ENCODE peak calls at places on chromosomes 13 and 19, in six cellular contexts. One of them, this sample, is unnamed.

GRCh38 chr13:25415196-25415595 is 43.4 kb downstream of the ATP8A2 start:
- DNase-seq in activated CD4-positive, CD25-positive, alpha-beta regulatory T cell treated with anti-CD3 and anti-CD28 coated beads, Interleukin-2, amount 50 U/mL, for 72 hours: no peak
- DNase-seq in stimulated activated CD4-positive, alpha-beta T cell treated with anti-CD3 and anti-CD28 coated beads, Interleukin-1b, Interleukin-23, amount 100 ng/mL, for 4 hours: no peak
- DNase-seq in left colon: no peak
- DNase-seq in iris pigment epithelial cell: no peak
- DNase-seq in astrocyte of the spinal cord: no peak
- DNase-seq in this sample: no peak

GRCh38 chr19:7862413-7862951 is 11.7 kb downstream of the PRR36 start:
- DNase-seq in stimulated activated CD4-positive, alpha-beta T cell treated with anti-CD3 and anti-CD28 coated beads, Interleukin-1b, Interleukin-23, amount 100 ng/mL, for 4 hours: peak
- DNase-seq in iris pigment epithelial cell: peak
- DNase-seq in left colon: peak
- DNase-seq in activated CD4-positive, CD25-positive, alpha-beta regulatory T cell treated with anti-CD3 and anti-CD28 coated beads, Interleukin-2, amount 50 U/mL, for 72 hours: peak
- DNase-seq in astrocyte of the spinal cord: peak
- DNase-seq in this sample: peak

GRCh38 chr13:32060319-32060924 is 28.8 kb downstream of the FRY start:
- DNase-seq in activated CD4-positive, CD25-positive, alpha-beta regulatory T cell treated with anti-CD3 and anti-CD28 coated beads, Interleukin-2, amount 50 U/mL, for 72 hours: no peak
- DNase-seq in astrocyte of the spinal cord: no peak
- DNase-seq in stimulated activated CD4-positive, alpha-beta T cell treated with anti-CD3 and anti-CD28 coated beads, Interleukin-1b, Interleukin-23, amount 100 ng/mL, for 4 hours: no peak
- DNase-seq in iris pigment epithelial cell: no peak
- DNase-seq in left colon: no peak
- DNase-seq in this sample: no peak

GRCh38 chr19:41309225-41310030 is 544 bp upstream of the CCDC97 start:
- DNase-seq in activated CD4-positive, CD25-positive, alpha-beta regulatory T cell treated with anti-CD3 and anti-CD28 coated beads, Interleukin-2, amount 50 U/mL, for 72 hours: no peak
- DNase-seq in left colon: no peak
- DNase-seq in iris pigment epithelial cell: no peak
- DNase-seq in astrocyte of the spinal cord: peak
- DNase-seq in stimulated activated CD4-positive, alpha-beta T cell treated with anti-CD3 and anti-CD28 coated beads, Interleukin-1b, Interleukin-23, amount 100 ng/mL, for 4 hours: no peak
- DNase-seq in this sample: no peak

GRCh38 chr13:45718992-45719391 is 16.9 kb downstream of the CBY2 start:
- DNase-seq in stimulated activated CD4-positive, alpha-beta T cell treated with anti-CD3 and anti-CD28 coated beads, Interleukin-1b, Interleukin-23, amount 100 ng/mL, for 4 hours: no peak
- DNase-seq in astrocyte of the spinal cord: peak
- DNase-seq in activated CD4-positive, CD25-positive, alpha-beta regulatory T cell treated with anti-CD3 and anti-CD28 coated beads, Interleukin-2, amount 50 U/mL, for 72 hours: no peak
- DNase-seq in left colon: no peak
- DNase-seq in iris pigment epithelial cell: no peak
- DNase-seq in this sample: no peak

GRCh38 chr19:19559942-19560341 is 21.9 kb downstream of the CILP2 start:
- DNase-seq in astrocyte of the spinal cord: no peak
- DNase-seq in iris pigment epithelial cell: no peak
- DNase-seq in activated CD4-positive, CD25-positive, alpha-beta regulatory T cell treated with anti-CD3 and anti-CD28 coated beads, Interleukin-2, amount 50 U/mL, for 72 hours: no peak
- DNase-seq in stimulated activated CD4-positive, alpha-beta T cell treated with anti-CD3 and anti-CD28 coated beads, Interleukin-1b, Interleukin-23, amount 100 ng/mL, for 4 hours: no peak
- DNase-seq in left colon: no peak
- DNase-seq in this sample: no peak

GRCh38 chr19:29851769-29852521 is 40.2 kb downstream of the CCNE1 start:
- DNase-seq in astrocyte of the spinal cord: no peak
- DNase-seq in stimulated activated CD4-positive, alpha-beta T cell treated with anti-CD3 and anti-CD28 coated beads, Interleukin-1b, Interleukin-23, amount 100 ng/mL, for 4 hours: no peak
- DNase-seq in activated CD4-positive, CD25-positive, alpha-beta regulatory T cell treated with anti-CD3 and anti-CD28 coated beads, Interleukin-2, amount 50 U/mL, for 72 hours: no peak
- DNase-seq in iris pigment epithelial cell: no peak
- DNase-seq in left colon: no peak
- DNase-seq in this sample: no peak

GRCh38 chr13:30113983-30114491 is 193.3 kb downstream of the KATNAL1 start:
- DNase-seq in activated CD4-positive, CD25-positive, alpha-beta regulatory T cell treated with anti-CD3 and anti-CD28 coated beads, Interleukin-2, amount 50 U/mL, for 72 hours: no peak
- DNase-seq in astrocyte of the spinal cord: no peak
- DNase-seq in stimulated activated CD4-positive, alpha-beta T cell treated with anti-CD3 and anti-CD28 coated beads, Interleukin-1b, Interleukin-23, amount 100 ng/mL, for 4 hours: no peak
- DNase-seq in iris pigment epithelial cell: no peak
- DNase-seq in left colon: peak
- DNase-seq in this sample: no peak

GRCh38 chr19:29290853-29291252 is 77.9 kb upstream of the UQCRFS1 start:
- DNase-seq in left colon: no peak
- DNase-seq in activated CD4-positive, CD25-positive, alpha-beta regulatory T cell treated with anti-CD3 and anti-CD28 coated beads, Interleukin-2, amount 50 U/mL, for 72 hours: no peak
- DNase-seq in iris pigment epithelial cell: no peak
- DNase-seq in astrocyte of the spinal cord: no peak
- DNase-seq in stimulated activated CD4-positive, alpha-beta T cell treated with anti-CD3 and anti-CD28 coated beads, Interleukin-1b, Interleukin-23, amount 100 ng/mL, for 4 hours: no peak
- DNase-seq in this sample: no peak

GRCh38 chr13:51815848-51816247 is 11.9 kb upstream of the DHRS12 start:
- DNase-seq in astrocyte of the spinal cord: no peak
- DNase-seq in stimulated activated CD4-positive, alpha-beta T cell treated with anti-CD3 and anti-CD28 coated beads, Interleukin-1b, Interleukin-23, amount 100 ng/mL, for 4 hours: no peak
- DNase-seq in activated CD4-positive, CD25-positive, alpha-beta regulatory T cell treated with anti-CD3 and anti-CD28 coated beads, Interleukin-2, amount 50 U/mL, for 72 hours: no peak
- DNase-seq in iris pigment epithelial cell: no peak
- DNase-seq in left colon: peak
- DNase-seq in this sample: no peak

GRCh38 chr19:35780717-35781116 is 5.4 kb downstream of the ARHGAP33 start:
- DNase-seq in iris pigment epithelial cell: no peak
- DNase-seq in activated CD4-positive, CD25-positive, alpha-beta regulatory T cell treated with anti-CD3 and anti-CD28 coated beads, Interleukin-2, amount 50 U/mL, for 72 hours: no peak
- DNase-seq in astrocyte of the spinal cord: no peak
- DNase-seq in left colon: no peak
- DNase-seq in stimulated activated CD4-positive, alpha-beta T cell treated with anti-CD3 and anti-CD28 coated beads, Interleukin-1b, Interleukin-23, amount 100 ng/mL, for 4 hours: no peak
- DNase-seq in this sample: no peak

GRCh38 chr19:1590641-1591397 is 1.8 kb downstream of the MBD3 start:
- DNase-seq in stimulated activated CD4-positive, alpha-beta T cell treated with anti-CD3 and anti-CD28 coated beads, Interleukin-1b, Interleukin-23, amount 100 ng/mL, for 4 hours: no peak
- DNase-seq in iris pigment epithelial cell: no peak
- DNase-seq in activated CD4-positive, CD25-positive, alpha-beta regulatory T cell treated with anti-CD3 and anti-CD28 coated beads, Interleukin-2, amount 50 U/mL, for 72 hours: no peak
- DNase-seq in left colon: no peak
- DNase-seq in astrocyte of the spinal cord: peak
- DNase-seq in this sample: no peak

GRCh38 chr19:45677351-45678230 is 9.6 kb downstream of the GIPR start:
- DNase-seq in stimulated activated CD4-positive, alpha-beta T cell treated with anti-CD3 and anti-CD28 coated beads, Interleukin-1b, Interleukin-23, amount 100 ng/mL, for 4 hours: peak
- DNase-seq in activated CD4-positive, CD25-positive, alpha-beta regulatory T cell treated with anti-CD3 and anti-CD28 coated beads, Interleukin-2, amount 50 U/mL, for 72 hours: peak
- DNase-seq in left colon: peak
- DNase-seq in astrocyte of the spinal cord: peak
- DNase-seq in iris pigment epithelial cell: peak
- DNase-seq in this sample: peak

GRCh38 chr13:102726430-102726829 is 31.6 kb upstream of the METTL21C start:
- DNase-seq in activated CD4-positive, CD25-positive, alpha-beta regulatory T cell treated with anti-CD3 and anti-CD28 coated beads, Interleukin-2, amount 50 U/mL, for 72 hours: no peak
- DNase-seq in astrocyte of the spinal cord: peak
- DNase-seq in iris pigment epithelial cell: no peak
- DNase-seq in left colon: no peak
- DNase-seq in stimulated activated CD4-positive, alpha-beta T cell treated with anti-CD3 and anti-CD28 coated beads, Interleukin-1b, Interleukin-23, amount 100 ng/mL, for 4 hours: no peak
- DNase-seq in this sample: no peak

GRCh38 chr19:40976724-40977123 is 14.4 kb upstream of the CYP2B6 start:
- DNase-seq in activated CD4-positive, CD25-positive, alpha-beta regulatory T cell treated with anti-CD3 and anti-CD28 coated beads, Interleukin-2, amount 50 U/mL, for 72 hours: no peak
- DNase-seq in astrocyte of the spinal cord: no peak
- DNase-seq in left colon: no peak
- DNase-seq in iris pigment epithelial cell: no peak
- DNase-seq in stimulated activated CD4-positive, alpha-beta T cell treated with anti-CD3 and anti-CD28 coated beads, Interleukin-1b, Interleukin-23, amount 100 ng/mL, for 4 hours: no peak
- DNase-seq in this sample: no peak

GRCh38 chr19:35126624-35126959 is 8.3 kb downstream of the LGI4 start:
- DNase-seq in left colon: no peak
- DNase-seq in iris pigment epithelial cell: no peak
- DNase-seq in stimulated activated CD4-positive, alpha-beta T cell treated with anti-CD3 and anti-CD28 coated beads, Interleukin-1b, Interleukin-23, amount 100 ng/mL, for 4 hours: no peak
- DNase-seq in astrocyte of the spinal cord: no peak
- DNase-seq in activated CD4-positive, CD25-positive, alpha-beta regulatory T cell treated with anti-CD3 and anti-CD28 coated beads, Interleukin-2, amount 50 U/mL, for 72 hours: no peak
- DNase-seq in this sample: no peak

This sample was measured in naive thymus-derived CD8-positive, alpha-beta T cell.